ENCODE peak calls at places on chromosomes 4 and X, in eight cellular contexts. E is suprapubic skin, G is HepG2, P is esophagus squamous epithelium, M is A549, U is upper lobe of left lung, L is H1, Z is adrenal gland. J is an unnamed sample. For H3K9me3, the result is how much of the 10 kb centered on the place peaks cover.

GRCh38 chr4:83489711-83490326 is 4.9 kb upstream of the ABRAXAS1 start:
- DNase-seq in G (no peak), P (no peak), U (no peak), M (no peak), Z (no peak), L (no peak), E (no peak), J (no peak)

GRCh38 chr4:126890994-126891393 is 741.8 kb upstream of the INTU start:
- DNase-seq in P (no peak), M (no peak), G (no peak), L (no peak), Z (no peak), U (no peak), E (no peak), J (no peak)

GRCh38 chr4:122854444-122854843 is 27.8 kb downstream of the FGF2 start:
- DNase-seq in G (no peak), M (no peak), E (no peak), U (no peak), Z (no peak), L (no peak), P (no peak), J (no peak)

GRCh38 chr4:141913928-141914327 is 277.5 kb downstream of the IL15 start:
- DNase-seq in U (no peak), L (no peak), E (no peak), P (no peak), Z (no peak), G (no peak), M (no peak), J (no peak)

GRCh38 chrX:54171527-54171926 is 11.5 kb downstream of the FAM120C start:
- DNase-seq in E (no peak), U (no peak), Z (peak), P (no peak), G (no peak), M (no peak), L (no peak), J (no peak)

GRCh38 chr4:107183155-107183774 is 147.2 kb upstream of the DKK2 start:
- DNase-seq in Z (peak), M (peak), P (no peak), U (no peak), G (peak), L (no peak), E (no peak), J (no peak)

GRCh38 chrX:40688976-40689375 is 41.6 kb upstream of the CXorf38 start:
- DNase-seq in M (no peak), G (no peak), P (no peak), U (no peak), E (no peak), L (no peak), Z (no peak), J (no peak)

GRCh38 chr4:17336524-17336941 is 175.4 kb downstream of the QDPR start:
- DNase-seq in M (no peak), G (peak), Z (peak), L (no peak), P (no peak), E (no peak), U (peak), J (no peak)

GRCh38 chr4:189177130-189177529 is 763.5 kb upstream of the FRG1 start:
- DNase-seq in E (no peak), L (no peak), Z (no peak), M (no peak), P (no peak), U (no peak), G (no peak), J (no peak)

GRCh38 chr4:173145111-173145510 is 23.5 kb upstream of the GALNT7 start:
- DNase-seq in M (no peak), E (no peak), U (no peak), L (no peak), Z (no peak), G (no peak), P (no peak), J (no peak)

GRCh38 chr4:17038510-17039176 is 140.2 kb upstream of the LDB2 start:
- DNase-seq in U (no peak), E (no peak), L (no peak), P (no peak), M (no peak), G (no peak), Z (no peak), J (no peak)

GRCh38 chr4:156261230-156261629 is 307.6 kb upstream of the CTSO start:
- DNase-seq in E (no peak), G (no peak), P (no peak), L (no peak), M (no peak), Z (no peak), U (no peak), J (no peak)

GRCh38 chr4:15963568-15963967 is 593 bp upstream of the FGFBP2 start:
- DNase-seq in E (no peak), P (no peak), Z (no peak), M (no peak), U (no peak), L (no peak), G (no peak), J (no peak)

GRCh38 chr4:153922148-153922547 is 133.3 kb upstream of the SFRP2 start:
- DNase-seq in U (no peak), G (no peak), L (no peak), E (no peak), M (no peak), Z (no peak), P (no peak), J (no peak)
- TF ChIP-seq POLR2A in U (no peak), G (no peak), L (no peak), E (no peak), M (no peak), Z (no peak), P (no peak), J (no peak)

GRCh38 chrX:17161991-17162390 is 213.0 kb upstream of the NHS start:
- DNase-seq in E (no peak), U (no peak), P (no peak), L (no peak), G (no peak), Z (no peak), M (no peak), J (no peak)
- H3K9me3 ChIP-seq in E (under half), U (under half), P (under half), L (under half), G (under half), Z (under half), M (under half), J (under half)

GRCh38 chr4:38805530-38806145 is 1.0 kb upstream of the TLR1 start:
- DNase-seq in M (no peak), Z (peak), G (no peak), E (no peak), L (no peak), U (no peak), P (no peak), J (no peak)
- H3K27ac ChIP-seq in M (no peak), Z (peak), G (no peak), E (peak), L (no peak), U (peak), P (peak), J (peak)

GRCh38 chr4:7938513-7939376 is 916 bp downstream of the AFAP1 start:
- DNase-seq in E (no peak), M (no peak), L (no peak), P (no peak), U (peak), G (no peak), Z (peak), J (peak)
- TF ChIP-seq POLR2A in E (no peak), M (no peak), L (no peak), P (peak), U (no peak), G (no peak), Z (peak), J (no peak)

GRCh38 chr4:10082459-10083272 is 33.9 kb downstream of the WDR1 start:
- DNase-seq in G (no peak), M (no peak), U (no peak), L (no peak), E (peak), P (no peak), Z (no peak), J (no peak)

GRCh38 chr4:10082047-10082446 is 34.6 kb downstream of the WDR1 start:
- DNase-seq in P (no peak), U (no peak), M (no peak), L (no peak), G (no peak), Z (no peak), E (peak), J (no peak)

GRCh38 chr4:10079951-10080873 is 36.4 kb downstream of the WDR1 start:
- DNase-seq in G (no peak), P (no peak), L (no peak), U (no peak), Z (peak), M (no peak), E (peak), J (no peak)

GRCh38 chr4:10079256-10079655 is 37.3 kb downstream of the WDR1 start:
- DNase-seq in M (no peak), U (no peak), P (no peak), Z (no peak), E (peak), G (no peak), L (no peak), J (no peak)

GRCh38 chr4:10080874-10081606 is 35.6 kb downstream of the WDR1 start:
- DNase-seq in G (no peak), E (peak), P (no peak), L (no peak), M (no peak), Z (no peak), U (no peak), J (peak)
- H3K9me3 ChIP-seq in G (under half), E (under half), P (under half), L (under half), M (under half), Z (under half), U (under half), J (under half)

DNA sequence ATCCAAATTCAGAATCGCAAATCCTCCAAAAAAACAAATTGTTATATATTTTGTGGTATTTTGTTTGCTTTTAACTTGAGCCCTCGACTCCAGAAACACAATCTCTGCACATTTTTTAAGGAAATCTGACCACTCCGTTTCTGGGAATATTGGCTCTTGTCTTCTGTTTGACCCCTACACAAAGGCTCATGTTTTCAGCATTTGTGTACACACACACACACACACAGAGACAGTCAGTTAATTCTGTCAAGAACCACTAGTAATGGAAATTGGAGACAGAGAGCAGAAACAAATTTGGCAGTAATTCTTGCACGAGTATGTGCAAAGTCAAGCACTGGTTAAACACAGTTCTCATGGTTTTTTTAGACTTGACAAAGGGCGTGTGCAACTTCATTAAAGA is 115.4 kb downstream of the AFAP1 start:
- DNase-seq in G (no peak), E (no peak), M (no peak), U (no peak), P (no peak), L (no peak), Z (no peak), J (no peak)
- H3K27ac ChIP-seq in G (no peak), E (peak), M (peak), U (no peak), P (peak), L (no peak), Z (peak), J (peak)

J was measured in tibial nerve.